ENCODE peak calls at places on chromosome 4, in six cellular contexts. K is Ammon's horn; G is CD4-positive, alpha-beta T cell; O is stimulated activated CD4-positive, alpha-beta T cell treated with anti-CD3 and anti-CD28 coated beads, Interleukin-12 subunit alpha, Interleukin-12 subunit beta, amount 100 ng/mL, for 24 hours; D is hippocampal formation; W is naive thymus-derived CD8-positive, alpha-beta T cell. B is an unnamed sample.

GRCh38 chr4:32569844-32570243 is 1849.7 kb downstream of the PCDH7 start:
- DNase-seq in K (peak; percentile 3), O (no peak), G (no peak), W (no peak), D (no peak), B (no peak)

GRCh38 chr4:87975466-87975865 is at the start of gene SPP1:
- DNase-seq in K (peak; percentile 93), G (no peak), D (peak; percentile 79), W (no peak), O (peak; percentile 8), B (no peak)

GRCh38 chr4:112916868-112917267 is 132.6 kb upstream of the ANK2 start:
- DNase-seq in G (no peak), O (no peak), D (no peak), K (no peak), W (no peak), B (no peak)

GRCh38 chr4:112767386-112767785 is 130.4 kb downstream of the LARP7 start:
- DNase-seq in W (no peak), K (no peak), O (no peak), G (no peak), D (no peak), B (no peak)

GRCh38 chr4:8907596-8908205 is 36.1 kb upstream of the HMX1 start:
- DNase-seq in D (no peak), G (no peak), O (no peak), W (no peak), K (no peak), B (no peak)

GRCh38 chr4:8547108-8547911 is 32.9 kb upstream of the GPR78 start:
- DNase-seq in D (no peak), G (no peak), K (no peak), W (no peak), O (no peak), B (no peak)

GRCh38 chr4:150217804-150218203 is 139.6 kb downstream of the DCLK2 start:
- DNase-seq in G (no peak), D (no peak), K (no peak), O (no peak), W (no peak), B (no peak)

GRCh38 chr4:7187297-7187592 is 5.1 kb upstream of the SORCS2 start:
- DNase-seq in O (no peak), D (no peak), G (no peak), K (no peak), W (no peak), B (no peak)

GRCh38 chr4:36027203-36027602 is 217.1 kb downstream of the ARAP2 start:
- DNase-seq in W (no peak), D (no peak), O (no peak), G (no peak), K (no peak), B (no peak)

GRCh38 chr4:115433501-115433900 is 320.1 kb upstream of the NDST4 start:
- DNase-seq in D (no peak), W (no peak), G (no peak), O (no peak), K (no peak), B (no peak)

GRCh38 chr4:25908491-25908901 is 5.5 kb upstream of the SMIM20 start:
- DNase-seq in K (peak; percentile 72), O (no peak), G (no peak), D (peak; percentile 53), W (no peak), B (no peak)

GRCh38 chr4:176872461-176872860 is 79.7 kb upstream of the VEGFC start:
- DNase-seq in W (no peak), O (no peak), D (no peak), K (no peak), G (no peak), B (no peak)

GRCh38 chr4:73998040-73999011 is at the start of gene CXCL5:
- DNase-seq in G (no peak), K (peak; percentile 22), D (no peak), W (no peak), O (no peak), B (no peak)

GRCh38 chr4:186260117-186260503 is 5.9 kb upstream of the F11 start:
- DNase-seq in W (no peak), D (no peak), K (no peak), O (no peak), G (no peak), B (no peak)

GRCh38 chr4:130675262-130675661 is 1579.3 kb downstream of the C4orf33 start:
- DNase-seq in K (no peak), D (no peak), O (no peak), G (no peak), W (no peak), B (no peak)

GRCh38 chr4:118282692-118283091 is 70.1 kb downstream of the PRSS12 start:
- DNase-seq in G (no peak), D (no peak), W (no peak), K (no peak), O (peak; percentile 28), B (no peak)

GRCh38 chr4:169307581-169307980 is 36.8 kb upstream of the SH3RF1 start:
- DNase-seq in O (no peak), K (no peak), G (no peak), D (no peak), W (no peak), B (no peak)

GRCh38 chr4:152010680-152011079 is 249.9 kb upstream of the GATB start:
- DNase-seq in W (peak; percentile 65), G (no peak), K (no peak), O (no peak), D (no peak), B (no peak)

GRCh38 chr4:149264093-149264733 is 551.4 kb downstream of the IQCM start:
- DNase-seq in G (no peak), K (peak; percentile 17), D (no peak), W (no peak), O (no peak), B (no peak)

GRCh38 chr4:150004481-150004880 is 73.8 kb upstream of the DCLK2 start:
- DNase-seq in G (no peak), D (no peak), O (no peak), W (no peak), K (no peak), B (no peak)

GRCh38 chr4:174865418-174865985 is 36.5 kb upstream of the GLRA3 start:
- DNase-seq in D (no peak), O (no peak), W (no peak), G (no peak), K (no peak), B (no peak)

GRCh38 chr4:73859614-73860088 is 6.6 kb downstream of the PF4V1 start:
- DNase-seq in D (no peak), G (no peak), W (no peak), K (no peak), O (no peak), B (no peak)

GRCh38 chr4:79964020-79964714 is 108.9 kb downstream of the ANTXR2 start:
- DNase-seq in W (no peak), D (peak; percentile 42), G (no peak), O (no peak), K (peak; percentile 23), B (no peak)

GRCh38 chr4:89640620-89641366 is 196.2 kb downstream of the SNCA start:
- DNase-seq in D (peak; percentile 2), K (peak; percentile 38), G (no peak), O (no peak), W (no peak), B (no peak)

GRCh38 chr4:98260047-98260578 is 1.1 kb upstream of the RAP1GDS1 start:
- DNase-seq in O (peak; percentile 24), K (peak; percentile 50), W (no peak), D (peak; percentile 40), G (peak; percentile 23), B (no peak)

GRCh38 chr4:11675051-11675800 is 246.5 kb upstream of the HS3ST1 start:
- DNase-seq in G (no peak), W (no peak), O (no peak), K (no peak), D (no peak), B (no peak)

GRCh38 chr4:8035371-8035780 is 95.7 kb upstream of the AFAP1 start:
- DNase-seq in G (no peak), O (no peak), K (no peak), D (no peak), W (no peak), B (no peak)

GRCh38 chr4:173475751-173476150 is 54.3 kb downstream of the HAND2 start:
- DNase-seq in O (no peak), G (no peak), K (no peak), W (no peak), D (no peak), B (no peak)